ENCODE peak calls at places on chromosomes 5 and 9, in seven cellular contexts. N, F, J, S, Q, G and V are unnamed samples.

GRCh38 chr9:30796806-30797205 is 1587.6 kb upstream of the ACO1 start:
- DNase-seq in N (no peak), F (no peak), J (no peak), S (no peak), Q (no peak), G (no peak), V (no peak)

GRCh38 chr9:29416204-29416603 is 1842.9 kb upstream of the C9orf72 start:
- DNase-seq in N (no peak), F (no peak), J (no peak), S (no peak), Q (no peak), G (no peak), V (no peak)

GRCh38 chr9:134482226-134482625 is 156.0 kb downstream of the RXRA start:
- DNase-seq in N (peak; percentile 55), F (no peak), J (no peak), S (no peak), Q (no peak), G (no peak), V (no peak)

GRCh38 chr5:89213584-89213983 is 330.6 kb upstream of the MEF2C start:
- DNase-seq in N (no peak), F (no peak), J (no peak), S (no peak), Q (no peak), G (no peak), V (no peak)

GRCh38 chr9:90451804-90452203 is 190.8 kb downstream of the DIRAS2 start:
- DNase-seq in N (no peak), F (no peak), J (no peak), S (no peak), Q (no peak), G (no peak), V (no peak)

GRCh38 chr5:143554918-143555477 is 151.5 kb upstream of the NR3C1 start:
- DNase-seq in N (no peak), F (no peak), J (no peak), S (no peak), Q (peak; percentile 58), G (no peak), V (no peak)

GRCh38 chr5:72634444-72634843 is 127.2 kb upstream of the ZNF366 start:
- DNase-seq in N (no peak), F (no peak), J (no peak), S (no peak), Q (no peak), G (no peak), V (no peak)

GRCh38 chr5:157280927-157281326 is 15.0 kb downstream of the CYFIP2 start:
- DNase-seq in N (no peak), F (no peak), J (no peak), S (no peak), Q (no peak), G (no peak), V (no peak)

GRCh38 chr5:114408847-114409246 is 47.0 kb downstream of the KCNN2 start:
- DNase-seq in N (no peak), F (no peak), J (no peak), S (no peak), Q (no peak), G (no peak), V (no peak)

GRCh38 chr9:79551586-79551985 is 20.2 kb upstream of the TLE4 start:
- DNase-seq in N (no peak), F (no peak), J (no peak), S (no peak), Q (no peak), G (no peak), V (no peak)

GRCh38 chr5:77306531-77306930 is 96.1 kb downstream of the PDE8B start:
- DNase-seq in N (no peak), F (no peak), J (no peak), S (no peak), Q (no peak), G (no peak), V (no peak)

GRCh38 chr5:133059621-133060020 is 7.8 kb downstream of the HSPA4 start:
- DNase-seq in N (no peak), F (no peak), J (no peak), S (no peak), Q (no peak), G (no peak), V (no peak)

GRCh38 chr9:93417538-93417937 is 33.9 kb upstream of the FAM120A start:
- DNase-seq in N (no peak), F (no peak), J (no peak), S (no peak), Q (no peak), G (no peak), V (no peak)
- TF ChIP-seq POLR2A in N (no peak), F (no peak), J (no peak), S (no peak), Q (no peak), G (no peak), V (no peak)

GRCh38 chr9:75890541-75891276 is at the start of gene PCSK5:
- DNase-seq in N (peak; percentile 91), F (peak; percentile 83), J (peak; percentile 93), S (peak; percentile 94), Q (peak; percentile 95), G (peak; percentile 94), V (peak; percentile 90)
- TF ChIP-seq POLR2A in N (no peak), F (peak; percentile 87), J (peak; percentile 92), S (peak; percentile 96), Q (peak; percentile 97), G (no peak), V (peak; percentile 91)

GRCh38 chr9:136111190-136111589 is 7.5 kb downstream of the TMEM250 start:
- DNase-seq in N (no peak), F (no peak), J (no peak), S (no peak), Q (no peak), G (no peak), V (no peak)

GRCh38 chr9:136110082-136111061 is 8.3 kb downstream of the TMEM250 start:
- DNase-seq in N (peak; percentile 87), F (no peak), J (no peak), S (no peak), Q (no peak), G (no peak), V (no peak)

GRCh38 chr9:136108648-136109266 is 9.9 kb downstream of the TMEM250 start:
- DNase-seq in N (peak; percentile 81), F (no peak), J (no peak), S (no peak), Q (no peak), G (no peak), V (no peak)

GRCh38 chr9:136107953-136108647 is 10.6 kb downstream of the TMEM250 start:
- DNase-seq in N (peak; percentile 85), F (no peak), J (peak; percentile 28), S (peak; percentile 53), Q (no peak), G (no peak), V (no peak)

DNA sequence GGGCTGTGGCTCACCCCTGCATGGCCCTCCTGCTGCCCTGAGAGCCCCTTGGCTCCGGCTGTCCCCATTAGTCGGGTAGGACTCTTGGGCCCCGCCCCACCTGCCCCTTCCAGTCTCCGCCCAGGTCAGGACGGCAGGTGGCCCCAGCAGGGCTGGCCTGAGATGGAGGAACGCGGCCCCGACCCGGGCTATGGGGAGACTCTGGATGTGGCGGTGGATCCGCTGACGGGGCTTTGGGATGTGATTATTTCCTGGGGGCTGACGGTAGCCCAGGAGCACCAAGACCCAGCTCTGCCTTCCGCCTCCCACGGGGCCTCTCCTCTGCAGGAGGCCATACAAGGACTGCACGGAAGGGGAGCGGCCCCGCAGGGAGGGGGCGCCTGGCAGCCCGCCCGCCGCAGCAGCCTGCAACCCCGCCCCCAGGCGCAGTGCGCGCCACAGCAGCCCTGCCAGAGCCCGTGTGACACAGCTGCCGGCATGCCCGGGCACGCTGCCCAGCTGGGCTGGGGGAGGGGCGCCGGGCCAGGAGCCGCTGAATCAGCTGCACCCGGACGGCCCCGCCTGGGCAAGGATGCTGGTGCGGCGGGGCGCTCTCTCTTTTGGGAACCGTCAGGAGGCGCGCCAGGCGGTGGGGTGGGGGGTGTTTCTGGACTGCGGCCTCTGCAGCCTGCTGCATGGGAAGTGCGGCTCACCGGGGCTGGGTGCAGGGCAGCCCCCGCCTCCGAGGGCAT is 9.2 kb downstream of the TMEM250 start:
- DNase-seq in N (peak; percentile 98), F (peak; percentile 85), J (peak; percentile 95), S (peak; percentile 96), Q (peak; percentile 96), G (peak; percentile 97), V (peak; percentile 92)
- TF ChIP-seq POLR2A in N (no peak), F (peak; percentile 22), J (no peak), S (peak; percentile 43), Q (peak; percentile 47), G (no peak), V (no peak)

GRCh38 chr5:43007911-43008368 is 32.2 kb downstream of the ANXA2R start:
- DNase-seq in N (peak; percentile 94), F (peak; percentile 22), J (peak; percentile 62), S (peak; percentile 80), Q (peak; percentile 89), G (peak; percentile 86), V (peak; percentile 68)
- TF ChIP-seq POLR2A in N (no peak), F (no peak), J (peak; percentile 40), S (peak; percentile 37), Q (no peak), G (no peak), V (no peak)

GRCh38 chr9:14961372-14962068 is 51.3 kb upstream of the FREM1 start:
- DNase-seq in N (no peak), F (no peak), J (no peak), S (peak; percentile 34), Q (peak; percentile 86), G (no peak), V (peak; percentile 36)
- TF ChIP-seq POLR2A in N (no peak), F (no peak), J (no peak), S (no peak), Q (no peak), G (no peak), V (no peak)

DNA sequence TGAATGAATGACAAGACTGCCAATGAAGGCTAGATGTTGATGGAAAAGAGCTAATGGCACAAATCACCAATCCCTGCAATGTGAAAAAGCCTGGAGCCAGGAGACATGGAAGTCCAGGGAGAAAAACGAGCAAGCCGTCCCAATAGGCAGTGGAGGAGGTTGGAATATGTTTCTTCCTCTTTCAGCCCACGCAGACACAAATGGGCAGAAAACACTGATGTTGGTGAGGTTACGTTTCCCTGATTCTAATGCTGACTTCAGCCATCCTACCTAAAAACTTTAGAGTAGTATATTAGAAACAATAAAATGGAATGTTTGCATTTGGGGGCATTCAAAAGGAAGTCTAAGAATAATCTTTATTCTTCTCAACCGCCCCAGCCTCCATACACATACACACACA is 23.9 kb upstream of the KIF2A start:
- DNase-seq in N (no peak), F (no peak), J (no peak), S (no peak), Q (no peak), G (no peak), V (no peak)
- TF ChIP-seq POLR2A in N (no peak), F (no peak), J (no peak), S (no peak), Q (no peak), G (no peak), V (no peak)

GRCh38 chr9:128689820-128690683 is 1.0 kb downstream of the SET start:
- DNase-seq in N (peak; percentile 89), F (no peak), J (peak; percentile 50), S (peak; percentile 46), Q (peak; percentile 71), G (peak; percentile 63), V (no peak)
- TF ChIP-seq POLR2A in N (no peak), F (peak; percentile 8), J (no peak), S (no peak), Q (no peak), G (no peak), V (no peak)

GRCh38 chr5:383066-383465 is 59.9 kb upstream of the EXOC3 start:
- DNase-seq in N (no peak), F (no peak), J (no peak), S (no peak), Q (no peak), G (no peak), V (no peak)
- TF ChIP-seq POLR2A in N (no peak), F (no peak), J (no peak), S (no peak), Q (no peak), G (no peak), V (no peak)